ENCODE peak calls at places on chromosomes 7 and 10, in ten cellular contexts. C is adipocyte, Z is ovary, W is HAP-1, G is colonic mucosa, Q is A673, O is PC-3, B is sigmoid colon, X is pancreas, U is mesenchymal stem cell. N is an unnamed sample. For H3K9me3, the result is how much of the 10 kb centered on the place peaks cover.

GRCh38 chr7:93203496-93203895 is 22.8 kb downstream of the HEPACAM2 start:
- DNase-seq in C (no peak), Z (no peak), W (no peak), G (peak), Q (no peak), O (peak), B (no peak), X (no peak), U (no peak), N (no peak)

GRCh38 chr7:21867816-21868646 is 77.7 kb downstream of the CDCA7L start:
- DNase-seq in C (no peak), Z (no peak), W (peak), G (no peak), Q (peak), O (no peak), B (no peak), X (no peak), U (no peak), N (no peak)

GRCh38 chr7:100483101-100483727 is 513 bp upstream of the NYAP1 start:
- DNase-seq in C (peak), Z (peak), W (peak), G (peak), Q (peak), O (peak), B (peak), X (peak), U (peak), N (no peak)

GRCh38 chr10:48289652-48290238 is 15.2 kb upstream of the FRMPD2 start:
- DNase-seq in C (peak), Z (no peak), W (peak), G (peak), Q (peak), O (peak), B (no peak), X (peak), U (peak), N (peak)

GRCh38 chr7:31553636-31554035 is 39.7 kb downstream of the ITPRID1 start:
- DNase-seq in C (no peak), Z (no peak), W (no peak), G (no peak), Q (no peak), O (peak), B (no peak), X (no peak), U (no peak), N (no peak)

GRCh38 chr7:7895754-7896153 is 72.8 kb upstream of the GLCCI1 start:
- DNase-seq in C (no peak), Z (no peak), W (peak), G (no peak), Q (no peak), O (no peak), B (no peak), X (peak), U (no peak), N (no peak)

GRCh38 chr10:480928-481551 is 208.4 kb downstream of the DIP2C start:
- DNase-seq in C (no peak), Z (no peak), W (no peak), G (peak), Q (peak), O (no peak), B (no peak), X (peak), U (peak), N (no peak)

GRCh38 chr10:7734821-7735220 is 31.7 kb downstream of the ITIH2 start:
- DNase-seq in C (no peak), Z (no peak), W (no peak), G (no peak), Q (no peak), O (no peak), B (no peak), X (no peak), U (no peak), N (no peak)

GRCh38 chr10:78973901-78974408 is 94.8 kb upstream of the ZMIZ1 start:
- DNase-seq in C (no peak), Z (peak), W (peak), G (peak), Q (peak), O (peak), B (peak), X (peak), U (no peak), N (peak)

GRCh38 chr10:95394161-95394880 is 103.5 kb upstream of the PDLIM1 start:
- DNase-seq in C (no peak), Z (no peak), W (no peak), G (no peak), Q (no peak), O (peak), B (no peak), X (no peak), U (no peak), N (no peak)

GRCh38 chr7:2198206-2198605 is 34.5 kb downstream of the MAD1L1 start:
- DNase-seq in C (no peak), Z (no peak), W (no peak), G (no peak), Q (no peak), O (no peak), B (peak), X (no peak), U (no peak), N (no peak)

GRCh38 chr10:65565246-65565645 is 1360.6 kb upstream of the LRRTM3 start:
- DNase-seq in C (no peak), Z (no peak), W (no peak), G (no peak), Q (no peak), O (no peak), B (no peak), X (no peak), U (no peak), N (no peak)

GRCh38 chr7:116999316-116999715 is 46.0 kb downstream of the ST7 start:
- DNase-seq in C (peak), Z (no peak), W (no peak), G (no peak), Q (no peak), O (peak), B (no peak), X (no peak), U (peak), N (no peak)

GRCh38 chr7:112414855-112415490 is 35.3 kb upstream of the IFRD1 start:
- DNase-seq in C (peak), Z (no peak), W (peak), G (no peak), Q (peak), O (peak), B (no peak), X (no peak), U (peak), N (no peak)

GRCh38 chr10:99836711-99837110 is 54.3 kb downstream of the ABCC2 start:
- DNase-seq in C (no peak), Z (no peak), W (no peak), G (no peak), Q (no peak), O (no peak), B (no peak), X (no peak), U (no peak), N (no peak)

GRCh38 chr7:115709664-115710063 is 320.9 kb downstream of the TFEC start:
- DNase-seq in C (no peak), Z (no peak), W (no peak), G (no peak), Q (no peak), O (no peak), B (no peak), X (no peak), U (no peak), N (no peak)

GRCh38 chr10:132326925-132327324 is 5.1 kb upstream of the LRRC27 start:
- DNase-seq in C (no peak), Z (no peak), W (no peak), G (no peak), Q (no peak), O (no peak), B (peak), X (no peak), U (no peak), N (no peak)

GRCh38 chr7:46363688-46364087 is 442.6 kb upstream of the IGFBP3 start:
- DNase-seq in C (no peak), Z (no peak), W (no peak), G (peak), Q (no peak), O (no peak), B (no peak), X (peak), U (no peak), N (no peak)

GRCh38 chr7:91894781-91895480 is 14.4 kb upstream of the MTERF1 start:
- DNase-seq in C (peak), Z (no peak), W (no peak), G (no peak), Q (no peak), O (no peak), B (no peak), X (no peak), U (peak), N (no peak)

GRCh38 chr7:25759281-25759680 is 392.7 kb upstream of the NFE2L3 start:
- DNase-seq in C (no peak), Z (no peak), W (no peak), G (no peak), Q (peak), O (no peak), B (no peak), X (no peak), U (no peak), N (no peak)

GRCh38 chr7:1351881-1352625 is 107.2 kb downstream of the MICALL2 start:
- DNase-seq in C (no peak), Z (no peak), W (no peak), G (no peak), Q (no peak), O (no peak), B (peak), X (no peak), U (no peak), N (no peak)

GRCh38 chr7:98879198-98879988 is 1.1 kb downstream of the TRRAP start:
- DNase-seq in C (peak), Z (no peak), W (peak), G (peak), Q (no peak), O (peak), B (no peak), X (peak), U (peak), N (no peak)

GRCh38 chr7:149871576-149871975 is 2.2 kb upstream of the ATP6V0E2 start:
- DNase-seq in C (no peak), Z (no peak), W (peak), G (peak), Q (no peak), O (no peak), B (no peak), X (no peak), U (no peak), N (no peak)

GRCh38 chr10:14507156-14507555 is 176.4 kb upstream of the FRMD4A start:
- DNase-seq in C (no peak), Z (no peak), W (no peak), G (no peak), Q (no peak), O (no peak), B (no peak), X (no peak), U (no peak), N (no peak)

GRCh38 chr7:20200965-20201364 is 16.2 kb downstream of the MACC1 start:
- DNase-seq in C (no peak), Z (no peak), W (no peak), G (no peak), Q (no peak), O (no peak), B (no peak), X (no peak), U (no peak), N (no peak)

GRCh38 chr7:67753891-67754290 is 757.3 kb downstream of the TYW1 start:
- DNase-seq in C (peak), Z (no peak), W (no peak), G (no peak), Q (no peak), O (no peak), B (no peak), X (no peak), U (no peak), N (no peak)

GRCh38 chr10:84329094-84329611 is 764 bp downstream of the CCSER2 start:
- DNase-seq in C (peak), Z (no peak), W (peak), G (peak), Q (peak), O (peak), B (no peak), X (no peak), U (peak), N (no peak)

GRCh38 chr10:78290131-78290750 is 256.6 kb downstream of the RPS24 start:
- DNase-seq in C (no peak), Z (no peak), W (no peak), G (no peak), Q (no peak), O (no peak), B (no peak), X (no peak), U (no peak), N (no peak)

GRCh38 chr7:148824864-148825263 is 59.2 kb downstream of the EZH2 start:
- DNase-seq in C (no peak), Z (no peak), W (no peak), G (no peak), Q (no peak), O (no peak), B (no peak), X (no peak), U (no peak), N (no peak)

GRCh38 chr7:18020138-18020715 is 7.4 kb downstream of the PRPS1L1 start:
- DNase-seq in C (no peak), Z (no peak), W (no peak), G (peak), Q (peak), O (no peak), B (no peak), X (no peak), U (no peak), N (no peak)

GRCh38 chr10:77179015-77179695 is 458.5 kb downstream of the KCNMA1 start:
- DNase-seq in C (peak), Z (peak), W (no peak), G (no peak), Q (peak), O (peak), B (peak), X (no peak), U (peak), N (no peak)

GRCh38 chr10:104122273-104123107 is 519 bp downstream of the SFR1 start:
- DNase-seq in C (peak), Z (no peak), W (no peak), G (no peak), Q (no peak), O (no peak), B (no peak), X (no peak), U (no peak), N (no peak)

GRCh38 chr10:92480422-92480821 is 93.5 kb downstream of the IDE start:
- DNase-seq in C (no peak), Z (no peak), W (no peak), G (no peak), Q (no peak), O (no peak), B (no peak), X (no peak), U (no peak), N (no peak)

GRCh38 chr7:158272091-158272490 is 315.5 kb downstream of the PTPRN2 start:
- DNase-seq in C (no peak), Z (no peak), W (no peak), G (no peak), Q (no peak), O (no peak), B (peak), X (no peak), U (no peak), N (no peak)
- H3K9me3 ChIP-seq in C (under half), Z (under half), W (under half), G (under half), Q (under half), O (under half), B (under half), X (under half), U (under half), N (under half)

DNA sequence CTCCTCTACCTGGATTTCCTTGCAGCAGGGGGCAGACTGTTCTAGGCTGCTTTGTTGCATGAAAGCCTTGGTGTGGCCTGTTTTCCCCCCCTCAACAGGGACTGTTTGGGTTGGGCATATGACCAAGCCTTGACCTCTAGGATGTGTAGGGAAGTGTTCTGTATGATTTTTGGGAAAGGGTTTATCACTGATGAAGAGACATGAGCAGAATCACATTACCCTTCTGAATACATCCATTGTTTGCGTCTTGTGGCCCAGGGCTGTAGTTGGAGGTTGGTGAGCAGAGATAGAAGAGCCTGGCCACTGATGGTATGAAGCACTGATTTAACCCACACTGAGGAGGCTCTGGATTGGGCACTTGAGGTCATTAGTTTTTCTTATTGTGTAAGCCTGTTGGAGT is 26.6 kb downstream of the ZNF12 start:
- DNase-seq in C (no peak), Z (no peak), W (no peak), G (no peak), Q (no peak), O (no peak), B (no peak), X (no peak), U (no peak), N (no peak)
- H3K9me3 ChIP-seq in C (half or more), Z (under half), W (under half), G (under half), Q (half or more), O (half or more), B (half or more), X (under half), U (half or more), N (half or more)

DNA sequence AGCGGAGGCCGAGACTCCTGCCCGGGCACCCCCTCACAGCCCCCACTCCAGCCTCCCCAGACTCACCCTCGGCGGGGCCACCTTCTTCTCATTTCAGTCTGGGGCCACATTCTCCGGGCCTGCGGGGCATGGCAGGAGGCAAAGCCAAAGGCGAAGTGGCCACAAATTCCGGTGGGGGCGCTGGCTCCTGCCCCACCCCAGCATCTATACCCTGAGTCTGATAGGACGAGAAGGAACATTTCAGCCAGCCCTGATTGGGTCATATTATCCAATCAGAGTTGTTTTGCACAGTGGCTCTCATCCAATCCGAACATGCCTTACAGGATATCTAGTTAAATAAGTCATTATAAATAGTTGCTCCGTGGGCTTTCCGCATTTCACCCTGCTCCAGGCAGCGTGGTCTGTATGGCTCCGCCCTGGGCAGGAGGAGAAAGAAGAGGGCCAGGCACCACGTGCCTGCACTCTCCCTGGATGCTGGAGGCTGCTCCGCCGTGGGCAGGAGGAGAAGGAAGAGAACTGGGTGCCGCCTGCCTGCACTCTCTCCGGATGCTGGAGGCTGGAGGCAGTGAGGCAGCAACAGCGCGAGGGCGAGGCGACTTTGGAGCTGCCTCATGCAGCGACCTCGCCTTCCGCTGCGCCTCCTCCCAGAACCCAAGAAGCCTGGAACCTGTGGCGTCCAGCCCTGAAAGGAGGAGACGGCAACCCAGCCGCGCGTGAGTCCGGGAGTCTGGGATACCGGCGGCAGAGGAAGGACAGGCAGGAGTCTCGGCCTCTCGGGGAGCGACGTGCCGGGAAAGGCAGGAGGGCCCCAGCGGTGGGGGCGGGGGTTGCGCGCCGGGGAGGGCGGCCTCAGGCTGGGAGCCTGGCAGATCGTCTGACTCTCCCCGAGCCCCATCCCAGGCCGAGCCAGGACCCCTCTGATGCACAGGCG is 162.9 kb downstream of the ZNF33B start:
- DNase-seq in C (peak), Z (no peak), W (no peak), G (no peak), Q (peak), O (peak), B (no peak), X (peak), U (no peak), N (no peak)
- H3K9me3 ChIP-seq in C (under half), Z (under half), W (under half), G (under half), Q (under half), O (under half), B (under half), X (under half), U (under half), N (under half)

GRCh38 chr10:130424418-130424817 is 288.2 kb downstream of the GLRX3 start:
- DNase-seq in C (no peak), Z (no peak), W (no peak), G (no peak), Q (no peak), O (no peak), B (no peak), X (no peak), U (no peak), N (no peak)

GRCh38 chr10:130427216-130427722 is 291.1 kb downstream of the GLRX3 start:
- DNase-seq in C (no peak), Z (no peak), W (no peak), G (no peak), Q (no peak), O (no peak), B (no peak), X (no peak), U (no peak), N (no peak)

GRCh38 chr10:130423455-130424305 is 287.5 kb downstream of the GLRX3 start:
- DNase-seq in C (no peak), Z (no peak), W (no peak), G (no peak), Q (no peak), O (no peak), B (no peak), X (no peak), U (no peak), N (no peak)

GRCh38 chr10:130425881-130426435 is 289.8 kb downstream of the GLRX3 start:
- DNase-seq in C (no peak), Z (no peak), W (no peak), G (no peak), Q (no peak), O (no peak), B (no peak), X (no peak), U (no peak), N (no peak)

DNA sequence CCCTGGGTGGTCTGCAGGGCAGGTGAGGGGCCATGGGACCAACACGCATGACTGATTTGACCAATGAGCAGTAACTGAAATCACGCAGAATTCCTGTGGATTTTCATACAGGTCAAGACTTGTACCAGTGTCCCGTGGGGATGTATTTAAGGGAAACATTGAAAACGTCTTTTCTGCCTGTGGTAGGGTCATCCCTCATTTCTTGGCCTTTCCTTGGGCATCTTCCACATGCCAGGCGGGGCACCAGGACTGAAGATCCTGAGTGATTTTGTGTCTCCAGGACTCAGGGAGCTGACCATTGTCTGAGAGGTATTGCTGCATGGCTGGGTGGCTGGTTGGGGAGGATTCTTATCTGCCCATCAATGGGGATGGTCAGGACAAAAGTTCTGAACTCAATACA is 289.0 kb downstream of the GLRX3 start:
- DNase-seq in C (no peak), Z (no peak), W (no peak), G (no peak), Q (no peak), O (no peak), B (no peak), X (no peak), U (no peak), N (no peak)
- H3K9me3 ChIP-seq in C (under half), Z (under half), W (under half), G (under half), Q (under half), O (under half), B (under half), X (under half), U (under half), N (under half)

DNA sequence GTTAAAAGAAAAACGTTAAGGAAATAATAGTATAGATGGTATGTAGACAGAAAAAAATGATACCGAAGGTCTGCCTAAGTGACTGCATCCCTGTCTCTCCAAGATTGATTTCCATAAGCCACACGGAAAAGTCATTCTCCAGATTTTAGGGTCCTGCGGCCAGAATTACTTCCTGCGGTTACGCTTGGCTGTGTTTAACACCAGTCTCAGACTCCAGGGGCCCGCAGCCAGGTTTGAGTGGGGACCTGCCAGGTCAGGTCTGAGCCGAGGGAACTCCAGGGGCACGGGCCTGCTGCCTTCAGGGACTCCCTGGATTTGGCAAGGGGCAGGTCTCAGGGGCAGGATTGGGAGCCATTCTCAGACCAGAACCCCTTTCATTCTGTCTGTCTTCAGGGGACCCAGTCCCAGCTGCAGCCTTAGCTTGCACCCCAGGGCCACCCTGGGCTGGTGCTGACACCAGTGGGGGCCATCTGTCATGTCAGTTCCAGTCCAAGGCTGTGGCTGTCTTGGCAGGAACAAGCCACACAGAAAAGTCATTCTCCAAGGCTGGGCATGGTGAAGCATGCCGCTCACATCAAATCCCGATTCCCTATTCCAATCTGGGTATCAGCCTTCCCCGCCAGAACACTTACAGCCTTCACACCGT is 39.0 kb downstream of the TMEM120A start:
- DNase-seq in C (no peak), Z (no peak), W (no peak), G (no peak), Q (no peak), O (no peak), B (no peak), X (no peak), U (no peak), N (no peak)
- H3K9me3 ChIP-seq in C (under half), Z (under half), W (under half), G (under half), Q (under half), O (under half), B (under half), X (under half), U (under half), N (under half)